ENCODE peak calls at places on chromosomes 13 and 19, in four cellular contexts. E is GM10248, H is neural crest cell, V is HFFc6. B is an unnamed sample.

GRCh38 chr19:12974301-12975220 is 5.2 kb downstream of the DAND5 start:
- DNase-seq in H (no peak), V (no peak), E (no peak), B (peak; percentile 73)

GRCh38 chr19:13055213-13056051 is 47.2 kb downstream of the LYL1 start:
- DNase-seq in H (no peak), V (peak; percentile 77), E (no peak), B (no peak)

GRCh38 chr13:70585109-70585508 is 476.9 kb upstream of the KLHL1 start:
- DNase-seq in E (no peak), V (no peak), H (no peak), B (no peak)

GRCh38 chr13:40539954-40540706 is 126.3 kb downstream of the FOXO1 start:
- DNase-seq in E (no peak), H (no peak), V (peak; percentile 60), B (no peak)

GRCh38 chr13:50484472-50485113 is 358.9 kb downstream of the DLEU7 start:
- DNase-seq in V (no peak), E (no peak), H (peak; percentile 25), B (no peak)

GRCh38 chr13:74136089-74136658 is 2.0 kb upstream of the KLF12 start:
- DNase-seq in V (peak; percentile 61), H (peak; percentile 9), E (peak; percentile 17), B (peak; percentile 22)

GRCh38 chr19:58460039-58460438 is 6.8 kb upstream of the ZNF324 start:
- DNase-seq in V (no peak), H (no peak), E (no peak), B (no peak)

GRCh38 chr13:40389081-40389641 is 277.3 kb downstream of the FOXO1 start:
- DNase-seq in V (no peak), H (no peak), E (no peak), B (no peak)

GRCh38 chr13:73340069-73340468 is 281.3 kb downstream of the KLF5 start:
- DNase-seq in H (no peak), E (no peak), V (no peak), B (no peak)

GRCh38 chr19:44757735-44758505 is 9.4 kb downstream of the BCL3 start:
- DNase-seq in E (no peak), V (peak; percentile 60), H (peak; percentile 62), B (no peak)
- TF ChIP-seq CTCF in E (no peak), V (peak; percentile 41), H (no peak), B (no peak)

DNA sequence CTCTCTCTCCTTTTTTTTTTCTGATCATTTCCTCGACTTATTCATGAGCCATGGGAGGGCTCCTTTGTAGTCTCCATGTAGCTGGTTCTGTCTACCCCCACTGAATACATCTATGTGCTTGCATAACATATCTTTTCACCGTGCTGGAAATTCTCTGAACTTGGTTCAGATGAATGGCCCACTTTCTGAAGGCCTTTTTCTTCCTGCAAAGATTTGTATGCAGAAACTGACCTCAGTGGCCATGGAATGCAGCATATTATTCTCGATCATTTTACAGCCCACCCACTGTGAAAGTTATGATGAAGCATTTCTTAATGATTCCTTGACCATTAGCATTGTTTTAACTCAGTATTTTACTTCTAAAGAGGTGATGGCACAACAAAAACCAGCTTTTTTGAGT is 225.2 kb downstream of the GGACT start:
- DNase-seq in H (no peak), V (peak; percentile 19), E (no peak), B (no peak)
- TF ChIP-seq CTCF in H (no peak), V (no peak), E (no peak), B (no peak)

GRCh38 chr13:113802090-113802531 is 43.1 kb downstream of the TMEM255B start:
- DNase-seq in E (no peak), V (peak; percentile 74), H (peak; percentile 46), B (no peak)
- TF ChIP-seq CTCF in E (no peak), V (peak; percentile 34), H (no peak), B (no peak)

DNA sequence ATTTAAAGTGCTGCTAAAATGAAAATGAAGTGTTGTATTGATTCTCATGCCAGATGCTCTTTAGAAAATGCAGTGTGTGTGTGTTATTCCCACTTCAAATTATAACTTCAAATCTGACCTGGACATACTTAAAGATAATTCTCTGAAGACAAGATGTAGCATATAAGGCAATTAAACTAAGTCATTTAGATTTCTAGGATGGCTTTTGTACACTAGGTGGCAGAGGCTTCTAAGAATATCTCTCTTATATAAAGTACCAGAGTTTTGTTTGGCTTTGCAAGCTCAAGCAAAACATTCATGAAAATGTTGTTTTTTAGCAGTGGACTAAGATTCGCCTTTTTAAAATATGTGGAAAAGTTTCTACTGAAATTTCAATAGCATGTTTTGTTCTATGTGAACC is 407.2 kb downstream of the GPC5 start:
- DNase-seq in H (no peak), V (no peak), E (no peak), B (no peak)
- TF ChIP-seq CTCF in H (peak; percentile 44), V (no peak), E (no peak), B (no peak)

DNA sequence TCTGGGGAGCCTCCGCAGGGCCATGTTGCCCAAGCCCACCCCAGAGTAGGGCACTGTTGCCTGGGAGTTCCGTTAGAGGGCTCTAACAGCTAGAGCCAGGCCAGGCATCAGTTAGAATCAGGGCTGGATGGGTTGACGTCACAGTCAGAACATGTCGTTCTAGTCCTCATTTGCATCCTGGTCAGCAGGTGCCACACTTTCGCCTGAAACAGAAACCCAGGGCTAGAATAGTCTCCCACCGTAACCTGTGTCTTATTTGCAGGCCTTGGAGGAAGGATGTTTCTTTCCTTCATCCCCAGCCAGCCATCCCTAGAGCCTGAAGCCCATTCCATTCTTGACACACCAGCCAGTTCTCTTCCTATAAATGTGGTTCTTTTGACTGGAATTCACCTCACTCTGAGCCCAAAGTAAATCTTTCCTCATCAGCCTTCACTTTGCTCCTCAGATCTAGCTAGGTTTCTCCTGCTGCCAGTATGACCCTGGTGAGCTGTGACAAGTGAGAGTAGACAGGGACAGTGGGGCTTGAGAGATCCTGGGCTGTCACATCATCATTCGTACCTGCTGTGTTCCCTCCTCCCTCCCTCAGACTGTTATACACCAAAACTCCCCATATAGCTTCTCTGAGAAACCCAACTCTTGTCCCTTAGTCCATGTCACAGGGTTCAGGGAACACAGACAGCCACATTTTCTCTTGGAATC is 12.2 kb upstream of the CCDC97 start:
- DNase-seq in V (no peak), H (no peak), E (peak; percentile 89), B (peak; percentile 88)
- TF ChIP-seq CTCF in V (no peak), H (no peak), E (peak; percentile 15), B (peak; percentile 19)